ENCODE peak calls at places on chromosomes 6 and 20, in five cellular contexts. Y is erythroblast, H is T-cell, D is frontal cortex, C is amygdala. V is an unnamed sample.

GRCh38 chr20:46273701-46274100 is 34.6 kb downstream of the CDH22 start:
- DNase-seq in Y (no peak), H (no peak), D (no peak), C (no peak), V (no peak)

GRCh38 chr6:24824142-24824755 is 25.5 kb upstream of the ARMH2 start:
- DNase-seq in Y (no peak), H (no peak), D (no peak), C (no peak), V (no peak)

GRCh38 chr6:159715605-159716004 is 11.7 kb upstream of the WTAP start:
- DNase-seq in Y (no peak), H (no peak), D (no peak), C (no peak), V (no peak)

GRCh38 chr20:17657079-17657825 is 24.8 kb downstream of the RRBP1 start:
- DNase-seq in Y (no peak), H (no peak), D (no peak), C (no peak), V (no peak)

GRCh38 chr6:115456848-115457247 is 603.8 kb downstream of the FRK start:
- DNase-seq in Y (no peak), H (no peak), D (no peak), C (no peak), V (no peak)

GRCh38 chr6:12608016-12608860 is 108.3 kb upstream of the PHACTR1 start:
- DNase-seq in Y (no peak), H (no peak), D (no peak), C (no peak), V (no peak)

GRCh38 chr20:45835230-45836224 is 1.9 kb downstream of the SNX21 start:
- DNase-seq in Y (peak; percentile 72), H (no peak), D (peak; percentile 47), C (no peak), V (no peak)

GRCh38 chr6:80547827-80548226 is 441.4 kb downstream of the BCKDHB start:
- DNase-seq in Y (no peak), H (no peak), D (no peak), C (no peak), V (no peak)

GRCh38 chr6:140897804-140898573 is 1234.7 kb upstream of the GJE1 start:
- DNase-seq in Y (no peak), H (no peak), D (no peak), C (no peak), V (no peak)

GRCh38 chr6:157148391-157149323 is 174.7 kb downstream of the TMEM242 start:
- DNase-seq in Y (no peak), H (no peak), D (peak; percentile 69), C (peak; percentile 53), V (no peak)

GRCh38 chr6:35139924-35140524 is 1.1 kb downstream of the TCP11 start:
- DNase-seq in Y (peak; percentile 75), H (no peak), D (peak; percentile 60), C (peak; percentile 33), V (peak; percentile 36)

GRCh38 chr6:143583542-143584330 is 72.2 kb upstream of the FUCA2 start:
- DNase-seq in Y (no peak), H (no peak), D (no peak), C (no peak), V (no peak)

GRCh38 chr6:1054653-1055014 is 257.3 kb upstream of the FOXQ1 start:
- DNase-seq in Y (no peak), H (no peak), D (no peak), C (no peak), V (no peak)

GRCh38 chr6:11828185-11828897 is 49.7 kb upstream of the ADTRP start:
- DNase-seq in Y (no peak), H (no peak), D (no peak), C (no peak), V (no peak)

GRCh38 chr20:45128066-45128465 is 3.8 kb upstream of the WFDC12 start:
- DNase-seq in Y (no peak), H (no peak), D (no peak), C (no peak), V (no peak)

V was measured in nucleus accumbens.